ENCODE peak calls at places on chromosomes 1 and 21, in four cellular contexts. P is kidney, H is GM23248, M is heart left ventricle. R is an unnamed sample.

GRCh38 chr1:218742478-218743260 is 397.5 kb downstream of the TGFB2 start:
- DNase-seq in P (no peak), H (peak; percentile 16), M (no peak), R (no peak)

GRCh38 chr1:96579639-96580038 is 141.9 kb upstream of the PTBP2 start:
- DNase-seq in P (no peak), H (peak; percentile 10), M (no peak), R (no peak)

GRCh38 chr1:37151789-37152188 is 117.5 kb upstream of the GRIK3 start:
- DNase-seq in P (no peak), H (no peak), M (no peak), R (no peak)

GRCh38 chr1:112637257-112638108 is 17.9 kb downstream of the CAPZA1 start:
- DNase-seq in P (no peak), H (peak; percentile 67), M (no peak), R (no peak)

GRCh38 chr1:227940791-227941241 is 6.9 kb downstream of the WNT9A start:
- DNase-seq in P (peak; percentile 68), H (no peak), M (no peak), R (no peak)

GRCh38 chr1:193229136-193229535 is 42.7 kb upstream of the B3GALT2 start:
- DNase-seq in P (no peak), H (no peak), M (no peak), R (no peak)

GRCh38 chr1:7616076-7616833 is 154.8 kb upstream of the VAMP3 start:
- DNase-seq in P (no peak), H (peak; percentile 66), M (no peak), R (no peak)

GRCh38 chr1:185581961-185582725 is 152.0 kb upstream of the HMCN1 start:
- DNase-seq in P (no peak), H (peak; percentile 85), M (no peak), R (no peak)

GRCh38 chr1:208207388-208208131 is 36.6 kb downstream of the PLXNA2 start:
- DNase-seq in P (no peak), H (peak; percentile 96), M (no peak), R (peak; percentile 56)

GRCh38 chr1:241408170-241408569 is 51.2 kb upstream of the RGS7 start:
- DNase-seq in P (no peak), H (peak; percentile 25), M (no peak), R (no peak)

GRCh38 chr1:21241761-21242581 is 48.3 kb downstream of the ECE1 start:
- DNase-seq in P (no peak), H (no peak), M (no peak), R (no peak)

GRCh38 chr1:219281834-219282233 is 108.2 kb downstream of the LYPLAL1 start:
- DNase-seq in P (no peak), H (no peak), M (no peak), R (no peak)

GRCh38 chr21:46000182-46000730 is 18.7 kb downstream of the COL6A1 start:
- DNase-seq in P (peak; percentile 73), H (no peak), M (no peak), R (no peak)

GRCh38 chr1:192183788-192184187 is 25.5 kb downstream of the RGS18 start:
- DNase-seq in P (no peak), H (no peak), M (no peak), R (no peak)

GRCh38 chr1:181102841-181103240 is 14.3 kb downstream of the IER5 start:
- DNase-seq in P (no peak), H (no peak), M (no peak), R (no peak)
- H3K4me1 ChIP-seq in P (no peaks in the 10 kb centered on the region), H (peaks cover 54% of the 10 kb centered on the region), M (peaks cover 61% of the 10 kb centered on the region), R (peaks cover 34% of the 10 kb centered on the region)

GRCh38 chr1:155254228-155254713 is 1.0 kb downstream of the ENTREP3 start:
- DNase-seq in P (peak; percentile 74), H (no peak), M (peak; percentile 61), R (no peak)
- H3K4me3 ChIP-seq in P (peak overlapping the region; percentile 71), H (peak overlapping the region; percentile 77), M (peak overlapping the region; percentile 77), R (peak overlapping the region; percentile 77)

DNA sequence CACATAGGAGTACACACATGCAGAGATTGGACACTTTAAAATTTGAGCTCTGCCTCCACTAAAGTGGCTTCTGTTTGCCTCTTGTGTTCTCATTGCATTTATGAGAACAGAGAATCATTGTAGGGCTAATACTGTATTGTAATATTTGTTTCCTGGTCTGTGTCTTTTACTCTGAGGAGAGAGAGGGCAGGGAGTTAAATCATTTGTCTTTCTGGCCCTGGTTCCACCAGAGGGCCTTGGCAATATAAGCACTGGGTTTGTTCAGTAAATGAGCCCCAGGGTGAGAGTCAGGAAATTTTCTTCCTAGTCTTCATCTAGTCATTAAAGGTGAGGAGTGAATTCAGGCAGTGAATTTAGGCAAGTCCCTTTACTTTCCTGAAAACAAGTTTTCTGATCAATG is 70.3 kb downstream of the NFIA start:
- DNase-seq in P (no peak), H (no peak), M (no peak), R (no peak)
- H3K4me1 ChIP-seq in P (peaks cover 46% of the 10 kb centered on the region), H (peaks cover 11% of the 10 kb centered on the region), M (peaks cover 82% of the 10 kb centered on the region), R (peaks cover 91% of the 10 kb centered on the region)

DNA sequence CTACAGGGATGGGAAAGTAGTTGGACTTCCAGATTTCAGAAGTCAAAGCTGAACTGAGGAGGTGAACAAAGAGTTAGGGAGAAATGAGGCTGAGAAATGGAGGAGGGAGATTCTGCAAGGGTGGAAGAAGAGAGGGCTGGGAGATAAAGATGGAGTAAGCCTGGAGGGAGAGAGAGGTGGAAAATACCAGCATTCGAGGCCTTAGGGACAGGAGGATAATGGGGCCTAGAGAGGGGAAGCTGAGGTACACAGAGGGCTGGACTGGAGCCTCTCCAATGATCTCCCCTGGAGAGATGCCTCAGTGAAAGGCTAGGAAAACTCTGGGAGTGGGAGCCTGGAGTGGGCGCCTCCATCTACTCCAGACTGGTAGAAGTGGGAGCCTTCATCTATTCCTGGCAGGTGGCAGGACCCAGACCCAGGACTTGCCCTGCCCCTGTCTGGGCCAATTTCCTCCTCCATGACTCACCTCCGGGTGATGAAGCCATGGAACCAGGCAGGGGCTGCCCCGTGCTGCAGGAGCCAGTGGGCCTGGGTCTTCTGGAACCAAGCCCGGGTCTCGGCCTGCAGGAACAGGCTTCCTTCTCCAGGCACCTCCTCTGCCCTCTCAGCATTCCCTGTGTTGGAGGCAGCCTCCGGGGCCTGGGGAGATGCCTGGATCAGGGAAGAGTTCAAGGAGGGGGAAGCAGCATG is 1.9 kb downstream of the SH2D2A start:
- DNase-seq in P (peak; percentile 66), H (peak; percentile 36), M (no peak), R (no peak)
- H3K4me3 ChIP-seq in P (no peak overlapping the region), H (no peak overlapping the region), M (peak overlapping the region; percentile 51), R (peak overlapping the region; percentile 77)

GRCh38 chr1:2110191-2110737 is 60.1 kb downstream of the PRKCZ start:
- DNase-seq in P (peak; percentile 54), H (no peak), M (peak; percentile 35), R (no peak)
- H3K4me1 ChIP-seq in P (no peaks in the 10 kb centered on the region), H (no peaks in the 10 kb centered on the region), M (no peaks in the 10 kb centered on the region), R (no peaks in the 10 kb centered on the region)

DNA sequence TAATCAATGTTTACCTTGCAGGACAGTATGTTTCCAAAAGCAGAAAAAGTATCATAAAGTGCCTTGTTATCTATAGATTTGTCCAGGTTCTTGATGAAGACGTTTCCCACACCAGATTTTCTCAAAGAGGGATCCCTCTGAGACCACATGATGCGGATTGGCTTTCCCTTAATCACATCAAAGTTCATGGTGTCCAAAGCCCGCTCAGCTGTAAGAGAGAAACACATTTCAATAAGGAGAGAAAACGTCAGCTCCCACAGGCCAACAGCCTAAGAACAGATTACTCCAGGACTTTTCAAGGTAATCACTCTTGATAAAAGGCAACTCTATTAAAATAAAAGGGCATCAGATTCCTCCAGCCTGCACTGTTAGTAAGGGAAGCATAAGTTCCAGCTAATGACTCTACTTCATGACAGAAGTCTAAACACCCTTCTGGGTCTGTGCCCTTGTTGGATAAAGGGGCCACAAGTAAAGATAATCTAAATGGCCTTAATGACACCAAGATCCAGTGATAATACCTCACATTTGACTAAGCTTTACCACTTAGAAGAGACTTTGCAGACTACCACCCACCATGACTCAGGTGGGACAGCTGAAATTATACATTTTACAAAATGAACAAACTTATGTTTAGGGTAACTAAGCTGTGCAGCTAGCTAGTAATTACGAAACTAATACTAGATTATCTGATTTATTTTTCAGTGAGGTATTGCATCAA is 4.1 kb downstream of the PABPC4 start:
- DNase-seq in P (no peak), H (no peak), M (no peak), R (no peak)
- H3K4me3 ChIP-seq in P (no peak overlapping the region), H (peak overlapping the region; percentile 98), M (no peak overlapping the region), R (no peak overlapping the region)